ENCODE peak calls at places on chromosomes 6 and 20, in seven cellular contexts. O is BJ; Z is AG04449; N is brain microvascular endothelial cell; Y is stimulated activated naive CD4-positive, alpha-beta T cell; P is T-helper 2 cell; E is LoVo. V is an unnamed sample.

GRCh38 chr6:135250751-135251356 is 69.7 kb downstream of the MYB start:
- DNase-seq in O (no peak), Z (no peak), N (no peak), Y (no peak), P (no peak), E (no peak), V (no peak)

GRCh38 chr6:110270166-110270565 is 88.0 kb downstream of the METTL24 start:
- DNase-seq in O (no peak), Z (no peak), N (no peak), Y (no peak), P (no peak), E (no peak), V (no peak)

GRCh38 chr6:35391240-35391968 is 49.0 kb downstream of the PPARD start:
- DNase-seq in O (peak), Z (peak), N (peak), Y (no peak), P (no peak), E (peak), V (no peak)

GRCh38 chr6:159217595-159218275 is 48.5 kb downstream of the FNDC1 start:
- DNase-seq in O (no peak), Z (no peak), N (peak), Y (no peak), P (no peak), E (peak), V (peak)

GRCh38 chr6:13624871-13625288 is 9.7 kb downstream of the NOL7 start:
- DNase-seq in O (no peak), Z (no peak), N (peak), Y (peak), P (no peak), E (peak), V (peak)

GRCh38 chr6:35096129-35096852 is 44.8 kb downstream of the TCP11 start:
- DNase-seq in O (peak), Z (peak), N (peak), Y (no peak), P (no peak), E (peak), V (no peak)

GRCh38 chr6:2659882-2660281 is 90.8 kb downstream of the MYLK4 start:
- DNase-seq in O (no peak), Z (no peak), N (no peak), Y (no peak), P (no peak), E (peak), V (no peak)

GRCh38 chr6:13304580-13305255 is 23.6 kb downstream of the TBC1D7 start:
- DNase-seq in O (no peak), Z (no peak), N (no peak), Y (no peak), P (no peak), E (no peak), V (peak)

GRCh38 chr6:39792501-39793450 is 600 bp downstream of the DAAM2 start:
- DNase-seq in O (no peak), Z (no peak), N (no peak), Y (no peak), P (no peak), E (no peak), V (no peak)

GRCh38 chr6:15408758-15409157 is 162.9 kb downstream of the JARID2 start:
- DNase-seq in O (no peak), Z (no peak), N (no peak), Y (no peak), P (no peak), E (no peak), V (no peak)

GRCh38 chr20:56433880-56434255 is 21.8 kb downstream of the CASS4 start:
- DNase-seq in O (peak), Z (no peak), N (peak), Y (no peak), P (no peak), E (no peak), V (no peak)

GRCh38 chr6:71721642-71722041 is 164.7 kb upstream of the RIMS1 start:
- DNase-seq in O (no peak), Z (no peak), N (peak), Y (no peak), P (no peak), E (no peak), V (no peak)

GRCh38 chr20:25858495-25859425 is 162.1 kb upstream of the ZNF337 start:
- DNase-seq in O (no peak), Z (no peak), N (no peak), Y (no peak), P (no peak), E (no peak), V (no peak)

GRCh38 chr6:48959401-48960060 is 503.5 kb downstream of the MMUT start:
- DNase-seq in O (no peak), Z (no peak), N (no peak), Y (no peak), P (no peak), E (no peak), V (no peak)

GRCh38 chr20:61193164-61193563 is 58.9 kb upstream of the CDH4 start:
- DNase-seq in O (no peak), Z (no peak), N (no peak), Y (no peak), P (no peak), E (no peak), V (no peak)